ENCODE peak calls at places on chromosomes 13 and 19, in six cellular contexts. X, Z, J, R, Q and I are unnamed samples.

GRCh38 chr19:53131732-53132131 is 978 bp downstream of the ZNF415 start:
- DNase-seq in X (no peak), Z (no peak), J (no peak), R (no peak), Q (no peak), I (no peak)

GRCh38 chr19:8388612-8388958 is 1.6 kb upstream of the RAB11B start:
- DNase-seq in X (no peak), Z (no peak), J (no peak), R (no peak), Q (no peak), I (no peak)

GRCh38 chr13:112903606-112904195 is 65.3 kb upstream of the MCF2L start:
- DNase-seq in X (no peak), Z (no peak), J (peak; percentile 25), R (no peak), Q (no peak), I (no peak)

GRCh38 chr13:26246154-26246553 is 7.8 kb upstream of the CDK8 start:
- DNase-seq in X (peak; percentile 58), Z (peak; percentile 13), J (no peak), R (no peak), Q (no peak), I (peak; percentile 15)

GRCh38 chr19:46069841-46070341 is 29.1 kb upstream of the IGFL4 start:
- DNase-seq in X (peak; percentile 68), Z (no peak), J (no peak), R (no peak), Q (no peak), I (peak; percentile 93)

GRCh38 chr19:27971071-27971470 is 1241.9 kb downstream of the UQCRFS1 start:
- DNase-seq in X (no peak), Z (peak; percentile 95), J (peak; percentile 53), R (peak; percentile 73), Q (no peak), I (no peak)

GRCh38 chr13:110361365-110361911 is 54.4 kb downstream of the COL4A2 start:
- DNase-seq in X (peak; percentile 80), Z (no peak), J (no peak), R (no peak), Q (no peak), I (peak; percentile 88)

GRCh38 chr13:77047649-77048343 is 20.8 kb upstream of the FBXL3 start:
- DNase-seq in X (no peak), Z (peak; percentile 92), J (no peak), R (peak; percentile 62), Q (no peak), I (no peak)

GRCh38 chr13:38053896-38054295 is 184.3 kb upstream of the TRPC4 start:
- DNase-seq in X (no peak), Z (no peak), J (no peak), R (no peak), Q (no peak), I (no peak)

GRCh38 chr13:48156466-48156865 is 61.6 kb upstream of the MED4 start:
- DNase-seq in X (no peak), Z (peak; percentile 37), J (peak; percentile 71), R (no peak), Q (peak; percentile 58), I (no peak)

GRCh38 chr19:46755853-46756543 is 9.7 kb upstream of the STRN4 start:
- DNase-seq in X (no peak), Z (no peak), J (no peak), R (no peak), Q (no peak), I (no peak)

GRCh38 chr19:20999731-21000352 is 20.6 kb upstream of the ZNF430 start:
- DNase-seq in X (peak; percentile 84), Z (peak; percentile 99), J (peak; percentile 96), R (peak; percentile 91), Q (peak; percentile 77), I (peak; percentile 71)

GRCh38 chr13:60273971-60274370 is 110.2 kb upstream of the DIAPH3 start:
- DNase-seq in X (no peak), Z (no peak), J (no peak), R (no peak), Q (no peak), I (no peak)
- H3K18ac ChIP-seq in X (no peak overlapping the region), Z (no peak overlapping the region), J (no peak overlapping the region), R (no peak overlapping the region), Q (no peak overlapping the region), I (no peak overlapping the region)

GRCh38 chr13:51843529-51843928 is 1.4 kb downstream of the TMEM272 start:
- DNase-seq in X (no peak), Z (peak; percentile 42), J (no peak), R (no peak), Q (no peak), I (no peak)

GRCh38 chr13:51841732-51842131 is 3.2 kb downstream of the TMEM272 start:
- DNase-seq in X (no peak), Z (no peak), J (no peak), R (no peak), Q (no peak), I (no peak)

GRCh38 chr13:51845574-51846318 is 769 bp upstream of the TMEM272 start:
- DNase-seq in X (no peak), Z (peak; percentile 1), J (peak; percentile 13), R (no peak), Q (no peak), I (no peak)

GRCh38 chr13:51846756-51847155 is 1.8 kb upstream of the TMEM272 start:
- DNase-seq in X (no peak), Z (no peak), J (no peak), R (no peak), Q (no peak), I (peak; percentile 11)

GRCh38 chr13:51844862-51845573 is at the start of gene TMEM272:
- DNase-seq in X (peak; percentile 57), Z (peak; percentile 67), J (peak; percentile 72), R (peak; percentile 37), Q (peak; percentile 94), I (peak; percentile 11)
- H3K18ac ChIP-seq in X (peak within 1 kb of the TSS; percentile 72), Z (no peak within 1 kb of the TSS), J (peak within 1 kb of the TSS; percentile 86), R (no peak within 1 kb of the TSS), Q (peak within 1 kb of the TSS; percentile 52), I (no peak within 1 kb of the TSS)

GRCh38 chr19:50969413-50969760 is at the start of gene KLK6:
- DNase-seq in X (no peak), Z (no peak), J (peak; percentile 41), R (no peak), Q (no peak), I (no peak)
- H3K18ac ChIP-seq in X (no peak within 1 kb of the TSS), Z (no peak within 1 kb of the TSS), J (peak within 1 kb of the TSS; percentile 58), R (peak within 1 kb of the TSS; percentile 92), Q (peak within 1 kb of the TSS; percentile 71), I (no peak within 1 kb of the TSS)

DNA sequence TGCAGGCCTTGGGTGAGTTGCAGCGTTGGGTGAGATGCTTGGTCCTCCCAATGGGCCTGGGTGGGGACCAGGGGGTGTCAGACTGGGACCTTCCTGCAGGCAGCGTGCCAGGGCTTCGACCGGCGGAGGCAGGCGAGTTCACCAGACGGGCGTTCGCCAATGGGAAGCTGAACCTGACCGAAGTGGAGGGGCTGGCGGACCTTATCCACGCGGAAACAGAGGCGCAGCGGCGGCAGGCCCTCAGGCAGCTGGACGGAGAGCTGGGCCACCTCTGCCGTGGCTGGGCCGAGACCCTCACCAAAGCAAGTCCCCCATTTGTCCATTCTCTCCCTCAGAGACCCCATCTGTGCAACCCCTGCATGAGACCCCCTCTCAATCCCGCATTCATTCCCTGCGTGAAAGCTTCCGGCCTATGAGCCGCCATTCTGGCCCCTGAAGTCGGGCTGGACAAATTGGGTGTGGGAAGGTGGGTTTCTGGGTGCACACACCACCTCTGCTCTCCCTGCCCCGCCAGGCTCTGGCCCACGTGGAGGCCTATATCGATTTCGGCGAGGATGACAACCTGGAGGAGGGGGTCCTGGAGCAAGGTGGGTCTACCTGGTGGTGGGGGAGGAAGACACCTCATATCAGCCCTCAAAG is 1.2 kb downstream of the GTPBP3 start:
- DNase-seq in X (no peak), Z (no peak), J (no peak), R (no peak), Q (no peak), I (no peak)
- H3K18ac ChIP-seq in X (no peak overlapping the region), Z (no peak overlapping the region), J (no peak overlapping the region), R (peak overlapping the region; percentile 5), Q (no peak overlapping the region), I (no peak overlapping the region)